ENCODE peak calls at places on chromosomes 12 and 14, in four cellular contexts. H is WTC11, X is K562, V is HepG2. W is an unnamed sample.

GRCh38 chr12:60693019-60693626 is 1097.3 kb downstream of the SLC16A7 start:
- DNase-seq in H (no peak), X (no peak), V (no peak), W (no peak)

GRCh38 chr12:125981610-125982253 is 916.5 kb downstream of the AACS start:
- DNase-seq in H (no peak), X (no peak), V (peak), W (no peak)

GRCh38 chr14:33068626-33069025 is 129.9 kb downstream of the NPAS3 start:
- DNase-seq in H (no peak), X (no peak), V (no peak), W (no peak)

GRCh38 chr12:110741795-110742717 is 635 bp downstream of the PPP1CC start:
- DNase-seq in H (peak), X (peak), V (no peak), W (peak)

GRCh38 chr14:23481992-23482813 is 12.7 kb downstream of the NGDN start:
- DNase-seq in H (no peak), X (no peak), V (no peak), W (peak)

GRCh38 chr14:55129086-55129427 is at the start of gene LGALS3:
- DNase-seq in H (peak), X (peak), V (no peak), W (peak)

GRCh38 chr14:88630565-88630964 is 67.7 kb downstream of the ZC3H14 start:
- DNase-seq in H (no peak), X (peak), V (no peak), W (no peak)

GRCh38 chr12:14701808-14702568 is 5.6 kb upstream of the GUCY2C start:
- DNase-seq in H (no peak), X (peak), V (no peak), W (no peak)

GRCh38 chr12:27733052-27733656 is 22.5 kb downstream of the MRPS35 start:
- DNase-seq in H (no peak), X (peak), V (peak), W (peak)

GRCh38 chr12:7079826-7080125 is 12.5 kb downstream of the C1R start:
- DNase-seq in H (no peak), X (no peak), V (no peak), W (no peak)

GRCh38 chr12:77893918-77894317 is 63.2 kb downstream of the NAV3 start:
- DNase-seq in H (no peak), X (no peak), V (peak), W (no peak)

GRCh38 chr14:89303452-89304435 is 113.3 kb downstream of the FOXN3 start:
- DNase-seq in H (no peak), X (no peak), V (peak), W (no peak)

GRCh38 chr14:102517412-102518062 is 8.0 kb upstream of the ANKRD9 start:
- DNase-seq in H (peak), X (no peak), V (no peak), W (no peak)

GRCh38 chr14:64788706-64789105 is 84.5 kb downstream of the PLEKHG3 start:
- DNase-seq in H (no peak), X (peak), V (no peak), W (no peak)

GRCh38 chr12:1369460-1369859 is 224.9 kb downstream of the FBXL14 start:
- DNase-seq in H (no peak), X (peak), V (no peak), W (no peak)

GRCh38 chr14:23621204-23621931 is 14.8 kb upstream of the DHRS2 start:
- DNase-seq in H (no peak), X (no peak), V (no peak), W (no peak)

GRCh38 chr14:84252706-84253105 is 1277.2 kb upstream of the FLRT2 start:
- DNase-seq in H (no peak), X (no peak), V (no peak), W (no peak)
- TF ChIP-seq FOXJ3 in H (no peak), X (no peak), V (no peak), W (no peak)

DNA sequence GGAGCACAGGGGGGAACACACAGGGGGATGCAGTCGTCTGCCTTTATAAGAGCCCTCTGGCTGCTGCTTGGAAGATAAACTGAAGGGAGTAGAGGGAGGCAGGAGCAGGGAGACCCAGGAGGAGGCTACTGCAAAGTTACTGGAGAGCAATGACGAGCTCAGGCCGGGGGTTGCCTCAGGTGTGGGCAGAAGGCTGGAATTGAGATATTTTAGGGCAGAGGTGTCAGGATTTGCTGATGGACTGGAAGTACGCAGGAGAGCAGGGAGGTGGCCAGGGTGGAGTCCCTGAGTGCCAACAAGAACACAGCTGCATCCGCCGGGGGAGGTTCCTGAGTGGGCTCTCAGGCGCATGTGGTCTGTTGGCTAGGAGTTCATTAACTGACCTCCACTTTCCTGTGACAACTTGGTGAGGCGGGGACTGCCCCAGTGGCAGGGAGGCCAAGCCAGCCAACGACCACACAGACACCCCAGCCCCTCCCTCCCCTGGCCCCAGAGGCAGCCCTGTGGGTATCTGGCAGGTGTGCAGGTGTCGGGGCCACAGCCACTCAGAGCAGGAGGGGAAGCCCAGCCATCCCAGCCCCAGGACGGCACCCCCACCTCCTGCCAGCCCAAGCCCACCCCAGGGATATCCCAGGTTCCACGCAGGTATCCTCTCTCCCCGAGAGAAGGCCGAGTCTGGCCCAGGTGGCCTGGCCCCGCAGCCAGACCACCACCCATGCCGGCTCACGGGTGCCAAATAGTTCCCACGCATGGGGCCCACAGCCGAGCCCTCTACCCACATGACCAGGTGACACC is 85.4 kb downstream of the NCOR2 start:
- DNase-seq in H (no peak), X (no peak), V (no peak), W (no peak)
- TF ChIP-seq FOXJ3 in H (no peak), X (no peak), V (no peak), W (no peak)

DNA sequence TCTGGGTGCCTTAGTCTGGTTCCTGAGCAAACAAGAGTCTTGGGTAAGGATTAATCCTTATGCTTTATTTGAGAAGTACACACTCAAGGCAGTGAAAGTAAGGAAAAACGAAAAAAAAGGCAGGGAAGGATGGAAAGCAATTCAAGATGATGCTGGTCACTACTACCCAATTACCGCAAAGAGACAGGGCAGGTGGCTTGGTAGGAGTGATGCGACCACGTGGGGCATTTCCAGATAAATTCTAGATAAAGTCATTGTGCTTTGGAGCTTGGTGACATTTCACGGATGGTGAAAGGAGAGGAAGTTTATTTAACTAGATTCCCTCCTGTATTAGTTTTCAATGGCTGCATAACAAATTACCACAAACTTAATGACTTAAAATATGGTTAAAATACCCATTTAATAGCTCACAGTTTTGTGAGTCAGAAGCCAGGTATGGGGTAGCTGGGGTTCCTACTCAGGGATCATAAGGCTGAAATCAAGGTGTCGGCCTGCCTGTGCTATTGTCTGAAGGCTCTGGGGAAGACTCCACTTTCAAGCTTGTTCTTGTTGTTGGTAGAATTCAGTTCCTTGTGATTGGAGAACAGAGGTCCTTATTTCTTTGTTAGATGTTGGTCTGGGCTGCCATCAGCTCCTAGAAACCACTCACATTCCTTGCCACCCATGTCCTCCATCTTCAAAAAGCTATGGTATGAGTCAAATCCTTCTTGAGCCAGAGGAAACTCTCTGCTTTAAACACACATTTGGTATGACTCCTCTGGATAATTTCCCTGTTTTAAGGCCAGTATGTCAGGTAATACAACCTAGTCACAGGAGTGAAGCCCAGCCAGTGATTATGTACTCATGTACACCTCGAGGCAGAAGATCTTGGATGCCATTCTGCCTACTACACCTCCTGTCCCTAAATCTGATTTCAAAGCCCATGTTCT is 5.6 kb upstream of the HMGA2 start:
- DNase-seq in H (no peak), X (no peak), V (no peak), W (no peak)
- TF ChIP-seq FOXJ3 in H (no peak), X (no peak), V (no peak), W (no peak)

GRCh38 chr14:99157676-99158075 is 114.3 kb downstream of the BCL11B start:
- DNase-seq in H (no peak), X (no peak), V (no peak), W (no peak)

GRCh38 chr14:99156814-99157213 is 115.2 kb downstream of the BCL11B start:
- DNase-seq in H (no peak), X (no peak), V (no peak), W (no peak)

GRCh38 chr14:99157246-99157645 is 114.8 kb downstream of the BCL11B start:
- DNase-seq in H (no peak), X (no peak), V (no peak), W (no peak)

GRCh38 chr14:99155173-99155777 is 116.7 kb downstream of the BCL11B start:
- DNase-seq in H (no peak), X (no peak), V (no peak), W (no peak)

DNA sequence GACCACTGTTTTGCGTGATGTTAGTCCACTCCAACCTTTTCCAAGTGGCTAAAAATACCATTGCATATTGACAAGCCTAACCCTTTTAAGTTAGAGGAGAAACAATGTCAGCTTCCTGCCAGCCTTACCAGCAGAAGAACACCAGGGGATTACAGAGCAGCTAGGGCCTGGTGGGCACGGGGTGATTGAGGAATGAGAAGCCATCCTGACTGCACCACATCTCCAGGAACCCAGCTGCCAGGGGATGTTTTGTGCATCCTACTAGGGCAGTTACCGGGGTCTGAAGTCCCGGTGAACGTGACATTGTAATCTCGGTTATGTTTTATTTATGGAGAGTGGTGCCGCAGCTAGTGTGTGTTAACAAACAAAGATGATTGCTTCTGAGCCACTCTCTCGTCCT is 116.0 kb downstream of the BCL11B start:
- DNase-seq in H (no peak), X (no peak), V (no peak), W (no peak)
- TF ChIP-seq FOXJ3 in H (no peak), X (no peak), V (no peak), W (no peak)

W was measured in SK-N-SH.